ENCODE peak calls at places on chromosomes 4 and X, in five cellular contexts. D is H9, W is GM23338, N is IMR-90, X is neuronal stem cell. B is an unnamed sample.
A peak's percentile ranks its signal among the peaks of the same experiment; 100 is the strongest.

GRCh38 chr4:37446016-37446415 is 201.5 kb downstream of the NWD2 start:
- DNase-seq in N (no peak), D (no peak), W (no peak), X (no peak), B (no peak)

GRCh38 chr4:102612824-102613366 is 111.7 kb downstream of the NFKB1 start:
- DNase-seq in D (no peak), N (no peak), X (no peak), W (no peak), B (no peak)

GRCh38 chrX:154368630-154369452 is 5.6 kb downstream of the FLNA start:
- DNase-seq in W (peak; percentile 41), D (peak; percentile 69), X (no peak), N (peak; percentile 90), B (peak; percentile 98)

GRCh38 chr4:141858437-141858836 is 222.1 kb downstream of the IL15 start:
- DNase-seq in W (no peak), N (no peak), X (no peak), D (no peak), B (no peak)

GRCh38 chrX:155313766-155314165 is 20.6 kb downstream of the CLIC2 start:
- DNase-seq in X (no peak), N (no peak), D (peak; percentile 39), W (peak; percentile 8), B (no peak)

GRCh38 chr4:83606435-83606834 is 70.5 kb downstream of the GPAT3 start:
- DNase-seq in D (no peak), N (no peak), W (no peak), X (no peak), B (no peak)

GRCh38 chr4:175330652-175331051 is 412.5 kb downstream of the ADAM29 start:
- DNase-seq in W (no peak), X (no peak), D (no peak), N (peak; percentile 83), B (no peak)

GRCh38 chrX:100410083-100410590 is at the start of gene PCDH19:
- DNase-seq in N (peak; percentile 17), X (no peak), W (peak; percentile 70), D (peak; percentile 86), B (peak; percentile 97)

GRCh38 chrX:1361910-1362309 is 25.3 kb downstream of the IL3RA start:
- DNase-seq in X (no peak), D (no peak), W (no peak), N (no peak), B (no peak)

GRCh38 chr4:80751200-80751599 is 279.3 kb upstream of the BMP3 start:
- DNase-seq in X (no peak), N (no peak), D (peak; percentile 38), W (peak; percentile 31), B (no peak)

GRCh38 chr4:171186700-171187099 is 626.5 kb upstream of the GALNTL6 start:
- DNase-seq in X (no peak), D (no peak), W (peak; percentile 27), N (no peak), B (no peak)

GRCh38 chrX:44317196-44317595 is 26.3 kb downstream of the EFHC2 start:
- DNase-seq in W (no peak), N (no peak), X (no peak), D (no peak), B (no peak)

GRCh38 chrX:40173662-40174593 is 76.2 kb upstream of the BCOR start:
- DNase-seq in D (peak; percentile 68), W (peak; percentile 55), X (no peak), N (no peak), B (peak; percentile 87)

GRCh38 chrX:8731579-8732395 is at the start of gene ANOS1:
- DNase-seq in D (peak; percentile 80), X (peak; percentile 61), N (no peak), W (peak; percentile 76), B (peak; percentile 87)

GRCh38 chrX:32268207-32268606 is 943.1 kb downstream of the DMD start:
- DNase-seq in X (no peak), N (no peak), W (no peak), D (no peak), B (no peak)

GRCh38 chr4:10116625-10117423 is at the start of gene WDR1:
- DNase-seq in N (peak; percentile 94), D (peak; percentile 95), W (peak; percentile 94), X (peak; percentile 93), B (peak; percentile 100)

GRCh38 chr4:10117424-10118354 is 1.1 kb upstream of the WDR1 start:
- DNase-seq in D (no peak), W (peak; percentile 51), X (no peak), N (no peak), B (no peak)

GRCh38 chr4:10119773-10120172 is 3.2 kb upstream of the WDR1 start:
- DNase-seq in N (no peak), W (no peak), X (no peak), D (no peak), B (no peak)

GRCh38 chr4:10119263-10119662 is 2.7 kb upstream of the WDR1 start:
- DNase-seq in W (peak; percentile 1), X (no peak), D (no peak), N (no peak), B (no peak)

DNA sequence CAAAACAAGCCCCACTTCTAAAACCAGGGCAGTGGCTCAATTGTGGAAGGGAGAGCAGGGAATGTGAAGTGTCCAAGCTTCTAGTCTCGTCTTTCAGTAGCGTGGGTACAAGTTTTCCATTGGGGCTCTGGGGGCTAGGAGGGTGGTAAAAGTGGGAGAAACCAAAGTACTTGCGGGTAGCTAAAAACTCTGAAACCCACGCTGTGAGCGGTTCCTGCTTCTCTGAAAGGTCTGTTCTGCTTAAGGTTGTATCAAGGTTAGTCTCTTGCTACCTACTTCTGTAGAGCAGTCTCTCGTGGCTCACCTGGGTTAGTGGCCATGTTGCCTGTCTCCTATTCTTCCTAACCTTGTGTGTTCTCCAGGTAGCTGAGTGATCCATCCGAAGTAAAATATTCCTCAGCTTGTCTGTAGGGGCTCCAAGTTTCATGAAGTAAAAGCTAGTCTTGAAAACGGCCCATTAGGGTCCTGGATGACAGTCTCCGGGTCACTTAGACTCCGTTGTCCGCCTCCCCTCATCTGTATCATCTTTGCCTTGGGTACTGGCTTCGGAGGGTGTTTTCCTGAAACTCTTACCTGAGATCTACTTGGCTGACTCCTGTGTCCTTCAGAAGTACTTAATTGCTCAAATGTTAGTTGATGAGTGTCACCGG is 1.9 kb upstream of the WDR1 start:
- DNase-seq in X (no peak), D (no peak), N (no peak), W (no peak), B (no peak)
- H3K27ac ChIP-seq in X (no peak overlapping the region), D (no peak overlapping the region), N (no peak overlapping the region), W (peak overlapping the region; percentile 98), B (peak overlapping the region; percentile 87)

DNA sequence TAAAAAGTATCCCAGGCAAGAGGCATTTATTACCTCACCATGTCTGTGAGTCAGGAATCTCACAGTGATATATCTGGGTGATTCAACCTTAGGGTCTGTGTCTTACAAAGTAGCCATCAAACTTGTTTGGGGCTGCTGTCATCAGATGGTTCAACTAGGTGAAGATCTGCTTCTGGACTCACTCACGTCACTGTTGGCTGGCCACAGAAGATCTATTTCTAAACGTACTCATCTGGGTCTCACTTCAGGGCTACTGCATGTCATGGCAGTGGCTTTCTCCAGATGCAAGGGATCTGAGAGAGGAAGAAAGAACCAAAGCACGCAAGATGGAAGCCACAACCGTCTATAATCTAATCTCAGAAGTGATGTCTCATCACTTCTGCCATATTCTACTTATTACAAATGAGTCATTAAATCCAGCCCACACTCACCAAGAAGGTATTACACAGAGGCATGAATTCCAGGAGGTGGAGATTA is 267.8 kb upstream of the ANKRD50 start:
- DNase-seq in W (no peak), D (no peak), N (peak; percentile 74), X (no peak), B (no peak)
- H2AFZ ChIP-seq in W (peak overlapping the region; percentile 8), D (no peak overlapping the region), N (no peak overlapping the region), X (no peak overlapping the region), B (peak overlapping the region; percentile 70)

GRCh38 chr4:23921447-23921845 is 31.6 kb upstream of the PPARGC1A start:
- DNase-seq in N (no peak), W (no peak), D (no peak), X (no peak), B (no peak)

GRCh38 chr4:23922535-23923115 is 32.8 kb upstream of the PPARGC1A start:
- DNase-seq in N (no peak), D (no peak), X (no peak), W (no peak), B (no peak)

GRCh38 chr4:23923141-23923540 is 33.3 kb upstream of the PPARGC1A start:
- DNase-seq in X (no peak), N (no peak), D (no peak), W (no peak), B (peak; percentile 58)

GRCh38 chr4:23920716-23921446 is 31.0 kb upstream of the PPARGC1A start:
- DNase-seq in W (no peak), D (no peak), N (no peak), X (no peak), B (no peak)

GRCh38 chr4:23921993-23922392 is 32.1 kb upstream of the PPARGC1A start:
- DNase-seq in X (no peak), W (no peak), N (no peak), D (no peak), B (no peak)
- H3K4me2 ChIP-seq in X (no peak overlapping the region), W (no peak overlapping the region), N (no peak overlapping the region), D (no peak overlapping the region), B (no peak overlapping the region)

GRCh38 chr4:27775156-27775555 is 914.5 kb downstream of the STIM2 start:
- DNase-seq in D (no peak), W (no peak), X (no peak), N (no peak), B (no peak)

GRCh38 chr4:27779827-27780226 is 919.2 kb downstream of the STIM2 start:
- DNase-seq in N (no peak), D (peak; percentile 33), X (no peak), W (peak; percentile 15), B (no peak)
- H3K27ac ChIP-seq in N (no peak overlapping the region), D (no peak overlapping the region), X (no peak overlapping the region), W (no peak overlapping the region), B (no peak overlapping the region)

GRCh38 chr4:66298596-66298995 is 628.3 kb upstream of the EPHA5 start:
- DNase-seq in N (no peak), X (no peak), W (no peak), D (no peak), B (no peak)

GRCh38 chr4:66294626-66295025 is 624.3 kb upstream of the EPHA5 start:
- DNase-seq in D (no peak), W (no peak), N (no peak), X (peak; percentile 38), B (no peak)

DNA sequence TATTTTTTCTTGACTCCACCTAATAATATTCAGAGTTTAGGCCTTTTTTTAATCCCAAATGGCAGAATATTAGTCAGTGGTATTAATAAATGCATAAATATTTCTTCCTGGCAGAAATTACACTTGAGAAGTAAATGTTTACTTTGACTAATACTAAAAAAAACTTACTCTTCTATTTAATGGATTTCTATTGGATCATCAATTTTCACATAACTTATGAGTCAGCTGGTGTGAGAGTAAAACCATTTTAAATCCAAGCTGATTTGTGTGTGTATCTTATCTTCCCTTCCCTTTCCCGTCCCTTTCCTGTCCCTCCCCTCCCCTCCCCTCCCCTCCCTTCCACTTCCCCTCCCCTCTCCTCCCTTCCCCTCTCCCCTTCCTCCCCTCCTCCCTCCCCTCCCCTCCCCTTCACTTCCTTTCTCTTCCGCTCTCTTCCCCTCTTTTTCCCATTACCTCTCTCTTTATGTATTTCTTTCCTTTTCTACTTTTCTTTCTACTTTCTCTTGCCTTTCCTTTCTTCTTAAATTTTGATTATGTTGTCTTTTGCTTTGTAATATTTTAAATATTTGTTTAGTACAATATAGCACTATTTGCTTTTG is 630.1 kb upstream of the EPHA5 start:
- DNase-seq in D (no peak), X (no peak), W (no peak), N (no peak), B (peak; percentile 39)
- H2AFZ ChIP-seq in D (no peak overlapping the region), X (no peak overlapping the region), W (no peak overlapping the region), N (no peak overlapping the region), B (no peak overlapping the region)

GRCh38 chrX:103663921-103664320 is 22.6 kb downstream of the MORF4L2 start:
- DNase-seq in X (no peak), W (peak; percentile 9), N (no peak), D (no peak), B (no peak)
- H3K4me2 ChIP-seq in X (peak overlapping the region; percentile 33), W (peak overlapping the region; percentile 84), N (no peak overlapping the region), D (peak overlapping the region; percentile 56), B (peak overlapping the region; percentile 11)

GRCh38 chr4:86558258-86558657 is 35.9 kb upstream of the PTPN13 start:
- DNase-seq in D (no peak), W (no peak), N (no peak), X (no peak), B (no peak)
- H3K27ac ChIP-seq in D (no peak overlapping the region), W (no peak overlapping the region), N (no peak overlapping the region), X (no peak overlapping the region), B (no peak overlapping the region)

B was measured in osteoblast.